ENCODE peak calls at places on chromosomes 11 and 22, in ten cellular contexts. C is upper lobe of right lung, S is endothelial cell, J is PC-9, K is B cell, V is suprapubic skin, N is cardiac muscle cell, Z is brain microvascular endothelial cell, W is A549, L is GM12865. Y is an unnamed sample.

GRCh38 chr11:117910525-117910924 is 18.7 kb downstream of the TMPRSS13 start:
- DNase-seq in C (no peak), S (no peak), J (no peak), K (no peak), V (peak), N (no peak), Z (no peak), W (no peak), L (no peak), Y (no peak)

GRCh38 chr11:65776196-65776595 is 4.6 kb downstream of the AP5B1 start:
- DNase-seq in C (peak), S (no peak), J (peak), K (no peak), V (peak), N (no peak), Z (no peak), W (no peak), L (no peak), Y (peak)

GRCh38 chr11:69874984-69875673 is 55.9 kb upstream of the FGF3 start:
- DNase-seq in C (peak), S (no peak), J (peak), K (no peak), V (peak), N (no peak), Z (no peak), W (no peak), L (no peak), Y (no peak)

GRCh38 chr11:75014129-75014528 is 25.4 kb downstream of the NEU3 start:
- DNase-seq in C (no peak), S (no peak), J (peak), K (no peak), V (no peak), N (no peak), Z (peak), W (no peak), L (no peak), Y (no peak)

GRCh38 chr11:75816561-75817239 is 1.7 kb downstream of the UVRAG start:
- DNase-seq in C (no peak), S (no peak), J (no peak), K (no peak), V (no peak), N (no peak), Z (no peak), W (no peak), L (no peak), Y (no peak)

GRCh38 chr11:30991802-30992512 is 377.6 kb downstream of the DCDC1 start:
- DNase-seq in C (no peak), S (no peak), J (no peak), K (no peak), V (no peak), N (no peak), Z (no peak), W (no peak), L (no peak), Y (no peak)

GRCh38 chr11:67332081-67332691 is 21.2 kb downstream of the POLD4 start:
- DNase-seq in C (no peak), S (no peak), J (peak), K (no peak), V (peak), N (no peak), Z (no peak), W (no peak), L (no peak), Y (no peak)

GRCh38 chr11:1873048-1873812 is 18.5 kb downstream of the PRR33 start:
- DNase-seq in C (peak), S (no peak), J (no peak), K (no peak), V (no peak), N (no peak), Z (no peak), W (no peak), L (no peak), Y (no peak)

GRCh38 chr11:19642759-19643158 is 69.9 kb upstream of the NAV2 start:
- DNase-seq in C (no peak), S (no peak), J (no peak), K (no peak), V (no peak), N (no peak), Z (no peak), W (no peak), L (no peak), Y (no peak)

GRCh38 chr11:30377347-30377746 is 54.4 kb downstream of the ARL14EP start:
- DNase-seq in C (no peak), S (no peak), J (no peak), K (no peak), V (no peak), N (no peak), Z (no peak), W (no peak), L (no peak), Y (no peak)

GRCh38 chr11:75896843-75897419 is 81.9 kb downstream of the UVRAG start:
- DNase-seq in C (no peak), S (no peak), J (peak), K (no peak), V (no peak), N (peak), Z (no peak), W (peak), L (peak), Y (no peak)

GRCh38 chr11:27563201-27563600 is 56.6 kb upstream of the LIN7C start:
- DNase-seq in C (no peak), S (no peak), J (no peak), K (no peak), V (no peak), N (no peak), Z (peak), W (no peak), L (no peak), Y (no peak)

GRCh38 chr11:43736502-43737193 is 56.1 kb downstream of the HSD17B12 start:
- DNase-seq in C (no peak), S (no peak), J (no peak), K (no peak), V (no peak), N (peak), Z (peak), W (no peak), L (no peak), Y (no peak)

GRCh38 chr11:8028766-8029165 is 41.6 kb downstream of the EIF3F start:
- DNase-seq in C (no peak), S (no peak), J (no peak), K (no peak), V (peak), N (no peak), Z (no peak), W (no peak), L (no peak), Y (no peak)

GRCh38 chr11:16925495-16926065 is 88.6 kb downstream of the PLEKHA7 start:
- DNase-seq in C (peak), S (peak), J (peak), K (peak), V (no peak), N (peak), Z (peak), W (peak), L (no peak), Y (peak)

GRCh38 chr11:35302388-35302787 is 117.0 kb downstream of the SLC1A2 start:
- DNase-seq in C (no peak), S (no peak), J (no peak), K (no peak), V (no peak), N (no peak), Z (no peak), W (no peak), L (no peak), Y (no peak)

GRCh38 chr22:42396621-42397331 is 35.4 kb downstream of the NFAM1 start:
- DNase-seq in C (no peak), S (no peak), J (no peak), K (peak), V (no peak), N (no peak), Z (no peak), W (no peak), L (peak), Y (no peak)

GRCh38 chr22:37279469-37279868 is 2.8 kb upstream of the CYTH4 start:
- DNase-seq in C (no peak), S (no peak), J (no peak), K (peak), V (no peak), N (no peak), Z (no peak), W (no peak), L (no peak), Y (no peak)

GRCh38 chr22:46980392-46980791 is 217.9 kb downstream of the TBC1D22A start:
- DNase-seq in C (no peak), S (no peak), J (no peak), K (no peak), V (no peak), N (no peak), Z (no peak), W (no peak), L (no peak), Y (no peak)

GRCh38 chr11:116890193-116890592 is 52.8 kb upstream of the APOA1 start:
- DNase-seq in C (no peak), S (no peak), J (no peak), K (no peak), V (no peak), N (no peak), Z (no peak), W (no peak), L (peak), Y (no peak)

GRCh38 chr22:22710719-22711531 is 66.5 kb downstream of the GGTLC2 start:
- DNase-seq in C (peak), S (peak), J (no peak), K (peak), V (no peak), N (no peak), Z (peak), W (peak), L (peak), Y (peak)

GRCh38 chr11:2467695-2468055 is 22.9 kb downstream of the KCNQ1 start:
- DNase-seq in C (peak), S (no peak), J (no peak), K (no peak), V (no peak), N (no peak), Z (no peak), W (no peak), L (no peak), Y (peak)

GRCh38 chr11:113408206-113408605 is 20.6 kb downstream of the ANKK1 start:
- DNase-seq in C (no peak), S (no peak), J (no peak), K (no peak), V (no peak), N (no peak), Z (no peak), W (no peak), L (no peak), Y (no peak)

GRCh38 chr11:47551086-47551485 is 1.8 kb downstream of the CELF1 start:
- DNase-seq in C (no peak), S (no peak), J (no peak), K (no peak), V (no peak), N (peak), Z (no peak), W (peak), L (peak), Y (no peak)

GRCh38 chr11:3867209-3868071 is 12.0 kb downstream of the STIM1 start:
- DNase-seq in C (no peak), S (no peak), J (no peak), K (no peak), V (no peak), N (peak), Z (peak), W (no peak), L (peak), Y (no peak)

GRCh38 chr11:108654994-108655631 is 9.8 kb upstream of the DDX10 start:
- DNase-seq in C (no peak), S (peak), J (peak), K (no peak), V (no peak), N (peak), Z (peak), W (peak), L (peak), Y (no peak)

GRCh38 chr11:115168229-115168671 is 336.0 kb downstream of the CADM1 start:
- DNase-seq in C (no peak), S (no peak), J (no peak), K (no peak), V (no peak), N (no peak), Z (no peak), W (no peak), L (no peak), Y (no peak)

GRCh38 chr11:121936781-121937447 is 179.1 kb downstream of the BLID start:
- DNase-seq in C (no peak), S (no peak), J (no peak), K (no peak), V (no peak), N (no peak), Z (peak), W (no peak), L (no peak), Y (no peak)

GRCh38 chr11:78050964-78051831 is 12.5 kb upstream of the THRSP start:
- DNase-seq in C (no peak), S (no peak), J (peak), K (no peak), V (no peak), N (no peak), Z (peak), W (no peak), L (no peak), Y (no peak)

GRCh38 chr11:114416441-114416928 is 16.0 kb downstream of the RBM7 start:
- DNase-seq in C (no peak), S (no peak), J (peak), K (no peak), V (no peak), N (no peak), Z (peak), W (no peak), L (no peak), Y (no peak)

GRCh38 chr11:109377039-109377742 is 44.8 kb upstream of the C11orf87 start:
- DNase-seq in C (no peak), S (peak), J (no peak), K (no peak), V (no peak), N (no peak), Z (no peak), W (no peak), L (no peak), Y (no peak)

GRCh38 chr11:36672815-36673450 is 74.9 kb upstream of the RAG2 start:
- DNase-seq in C (no peak), S (peak), J (no peak), K (peak), V (no peak), N (peak), Z (peak), W (no peak), L (peak), Y (no peak)

GRCh38 chr11:101456812-101457211 is 127.0 kb downstream of the TRPC6 start:
- DNase-seq in C (no peak), S (no peak), J (no peak), K (no peak), V (no peak), N (no peak), Z (no peak), W (no peak), L (no peak), Y (no peak)

GRCh38 chr22:30204742-30205111 is 41.8 kb downstream of the LIF start:
- DNase-seq in C (no peak), S (no peak), J (no peak), K (no peak), V (no peak), N (no peak), Z (no peak), W (no peak), L (no peak), Y (no peak)

GRCh38 chr11:91257593-91258170 is 966.9 kb upstream of the FAT3 start:
- DNase-seq in C (no peak), S (no peak), J (no peak), K (no peak), V (no peak), N (no peak), Z (peak), W (no peak), L (no peak), Y (no peak)

GRCh38 chr11:91265946-91266345 is 958.7 kb upstream of the FAT3 start:
- DNase-seq in C (no peak), S (no peak), J (no peak), K (no peak), V (no peak), N (no peak), Z (no peak), W (no peak), L (no peak), Y (no peak)

GRCh38 chr11:91263698-91264097 is 960.9 kb upstream of the FAT3 start:
- DNase-seq in C (no peak), S (no peak), J (no peak), K (no peak), V (no peak), N (no peak), Z (no peak), W (no peak), L (no peak), Y (no peak)

GRCh38 chr11:91261513-91261912 is 963.1 kb upstream of the FAT3 start:
- DNase-seq in C (no peak), S (no peak), J (no peak), K (no peak), V (no peak), N (peak), Z (no peak), W (no peak), L (no peak), Y (no peak)
- TF ChIP-seq CTCF in C (no peak), S (peak), J (peak), K (no peak), V (no peak), N (no peak), Z (peak), W (no peak), L (peak), Y (peak)

GRCh38 chr11:63210111-63210510 is 33.3 kb downstream of the SLC22A25 start:
- DNase-seq in C (no peak), S (no peak), J (no peak), K (no peak), V (no peak), N (no peak), Z (no peak), W (no peak), L (no peak), Y (no peak)

GRCh38 chr11:63212742-63213141 is 30.7 kb downstream of the SLC22A25 start:
- DNase-seq in C (no peak), S (peak), J (no peak), K (no peak), V (no peak), N (peak), Z (peak), W (peak), L (peak), Y (no peak)
- TF ChIP-seq CTCF in C (peak), S (peak), J (peak), K (peak), V (no peak), N (peak), Z (peak), W (peak), L (peak), Y (peak)

DNA sequence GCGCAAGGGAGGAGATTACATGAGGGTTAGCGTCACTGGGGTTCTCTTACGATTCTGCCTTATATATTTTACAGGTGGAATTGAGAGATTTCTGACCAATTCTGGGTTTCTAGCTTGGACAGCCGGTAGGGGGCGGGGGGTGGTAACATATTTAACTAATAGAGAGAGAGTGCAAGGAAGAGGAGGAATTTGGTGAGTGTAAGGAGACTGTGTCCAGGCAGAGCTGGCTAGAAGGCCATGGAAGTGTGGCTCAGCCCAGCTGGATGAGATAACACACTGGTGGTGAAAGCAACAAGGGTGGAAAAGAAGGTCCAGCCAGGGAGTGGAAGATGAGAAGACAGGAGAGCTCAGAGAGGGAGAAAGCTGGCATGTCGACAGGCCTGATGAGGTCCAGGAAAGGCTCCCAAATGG is 56.5 kb downstream of the ST3GAL4 start:
- DNase-seq in C (no peak), S (no peak), J (no peak), K (no peak), V (no peak), N (peak), Z (no peak), W (no peak), L (no peak), Y (no peak)
- TF ChIP-seq CTCF in C (peak), S (no peak), J (no peak), K (no peak), V (no peak), N (peak), Z (peak), W (no peak), L (no peak), Y (peak)

DNA sequence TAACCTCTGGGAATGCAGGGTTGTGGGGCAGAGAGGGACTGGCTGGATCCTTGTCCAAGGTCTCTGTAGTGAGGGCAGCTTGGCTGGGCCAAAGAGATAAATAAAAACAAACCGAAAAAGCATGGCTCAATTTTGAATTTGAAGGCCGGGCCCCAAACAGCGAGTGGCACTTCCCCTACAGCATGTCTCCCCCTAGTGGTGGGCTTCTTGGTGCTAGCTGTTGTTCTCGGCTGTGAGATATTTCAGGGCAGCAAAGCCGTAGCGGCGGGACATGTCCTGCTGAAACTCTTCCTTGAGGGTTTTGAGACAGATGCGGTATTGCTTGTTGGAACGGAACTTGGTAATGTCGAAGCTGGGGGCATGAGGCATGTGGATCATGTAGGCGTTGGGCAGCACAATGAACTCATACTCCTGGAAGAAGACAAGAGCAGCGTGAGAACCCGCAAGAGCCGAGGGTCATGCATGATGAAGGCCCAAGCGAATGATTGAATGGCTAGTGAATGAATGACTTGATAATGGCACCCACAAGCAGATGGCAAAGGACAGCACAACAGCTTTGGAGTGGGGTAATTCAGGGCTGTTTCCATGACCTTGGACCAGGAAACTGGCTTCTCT is 216.1 kb upstream of the SYN3 start:
- DNase-seq in C (no peak), S (peak), J (no peak), K (peak), V (no peak), N (peak), Z (no peak), W (no peak), L (peak), Y (no peak)
- TF ChIP-seq CTCF in C (peak), S (peak), J (peak), K (peak), V (no peak), N (peak), Z (peak), W (no peak), L (peak), Y (peak)

DNA sequence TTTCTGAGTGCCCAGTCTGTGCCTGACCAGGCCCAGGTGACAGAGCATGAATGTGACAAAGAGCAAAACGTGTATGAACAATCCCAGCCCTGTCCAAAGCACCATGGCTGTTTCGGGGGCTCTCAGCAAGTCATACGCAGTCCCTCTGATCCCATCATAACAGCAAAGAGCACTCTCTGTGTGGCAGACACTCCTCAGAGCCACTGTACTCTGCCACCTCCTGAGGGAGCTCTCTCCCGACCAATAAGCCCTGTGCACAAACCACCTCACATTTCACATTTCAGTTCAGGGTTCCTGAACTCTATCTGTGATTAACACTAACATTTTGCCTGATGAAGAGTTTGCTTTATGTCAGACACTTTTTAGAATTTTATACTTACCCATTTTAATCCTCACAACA is 6.6 kb downstream of the DGCR2 start:
- DNase-seq in C (peak), S (no peak), J (no peak), K (no peak), V (peak), N (peak), Z (no peak), W (no peak), L (no peak), Y (no peak)
- TF ChIP-seq CTCF in C (no peak), S (no peak), J (no peak), K (no peak), V (no peak), N (no peak), Z (no peak), W (no peak), L (no peak), Y (no peak)

Y was measured in type B pancreatic cell.